ENCODE peak calls at places on chromosomes 1 and 21, in four cellular contexts. G is DND-41, D is K562, R is osteoblast. I is an unnamed sample. For H3K79me2, the result is how much of the 10 kb centered on the place peaks cover.

GRCh38 chr1:54254055-54254454 is 54.1 kb downstream of the MRPL37 start:
- DNase-seq in G (no peak), R (no peak), D (no peak), I (peak)

GRCh38 chr1:50347933-50348332 is 75.3 kb downstream of the DMRTA2 start:
- DNase-seq in G (peak), R (no peak), D (no peak), I (no peak)

GRCh38 chr1:54001620-54002019 is 16.4 kb downstream of the LDLRAD1 start:
- DNase-seq in G (no peak), R (no peak), D (no peak), I (no peak)

GRCh38 chr1:25631750-25632495 is 15.3 kb downstream of the MAN1C1 start:
- DNase-seq in D (no peak), G (no peak), R (no peak), I (no peak)

GRCh38 chr1:59926381-59927243 is at the start of gene CYP2J2:
- DNase-seq in D (no peak), G (no peak), R (peak), I (peak)

GRCh38 chr1:160095382-160096105 is 2.9 kb downstream of the IGSF8 start:
- DNase-seq in G (no peak), R (peak), D (no peak), I (no peak)

GRCh38 chr1:59072017-59072947 is 224.6 kb upstream of the FGGY start:
- DNase-seq in G (peak), R (no peak), D (no peak), I (peak)

GRCh38 chr1:21069549-21069948 is 107.1 kb downstream of the EIF4G3 start:
- DNase-seq in D (no peak), R (peak), G (no peak), I (no peak)

GRCh38 chr1:109040627-109041613 is 982 bp downstream of the WDR47 start:
- DNase-seq in G (peak), D (peak), R (peak), I (peak)

GRCh38 chr1:163361123-163361934 is 39.6 kb downstream of the NUF2 start:
- DNase-seq in D (peak), G (no peak), R (no peak), I (peak)

GRCh38 chr21:25870084-25870483 is 135.3 kb downstream of the GABPA start:
- DNase-seq in G (no peak), R (no peak), D (no peak), I (no peak)

GRCh38 chr1:46180082-46180616 is 3.9 kb upstream of the P3R3URF start:
- DNase-seq in G (no peak), R (no peak), D (peak), I (peak)

GRCh38 chr1:204190212-204191211 is 5.8 kb downstream of the KISS1 start:
- DNase-seq in D (no peak), R (peak), G (peak), I (peak)

GRCh38 chr1:163202833-163203451 is at the start of gene RGS5:
- DNase-seq in R (peak), D (no peak), G (no peak), I (no peak)

GRCh38 chr21:44418876-44419230 is 36.5 kb upstream of the LRRC3 start:
- DNase-seq in R (no peak), D (no peak), G (no peak), I (no peak)

GRCh38 chr1:198934901-198935301 is 296.1 kb downstream of the PTPRC start:
- DNase-seq in R (no peak), D (no peak), G (peak), I (peak)

GRCh38 chr1:106676021-106676420 is 380.5 kb upstream of the PRMT6 start:
- DNase-seq in D (no peak), R (no peak), G (no peak), I (peak)

GRCh38 chr1:217425528-217425927 is 205.4 kb downstream of the GPATCH2 start:
- DNase-seq in R (no peak), D (no peak), G (no peak), I (no peak)

GRCh38 chr21:37868896-37869295 is 47.4 kb downstream of the KCNJ6 start:
- DNase-seq in R (peak), D (no peak), G (no peak), I (peak)

GRCh38 chr1:6588128-6588892 is 8.5 kb downstream of the ZBTB48 start:
- DNase-seq in R (peak), D (no peak), G (no peak), I (no peak)

GRCh38 chr1:100415217-100415778 is 63.0 kb downstream of the CDC14A start:
- DNase-seq in R (no peak), D (no peak), G (no peak), I (peak)

GRCh38 chr1:99704356-99704816 is 58.5 kb downstream of the PALMD start:
- DNase-seq in D (no peak), G (no peak), R (no peak), I (no peak)

GRCh38 chr1:171754381-171754705 is 12.5 kb upstream of the VAMP4 start:
- DNase-seq in R (peak), D (peak), G (no peak), I (no peak)

GRCh38 chr1:167800241-167800640 is 78.5 kb downstream of the MPZL1 start:
- DNase-seq in G (no peak), R (peak), D (no peak), I (no peak)

GRCh38 chr1:47436979-47437517 is 796 bp upstream of the FOXD2 start:
- DNase-seq in G (no peak), D (no peak), R (peak), I (peak)

GRCh38 chr21:40852563-40852962 is 5.6 kb upstream of the DSCAM start:
- DNase-seq in D (no peak), G (no peak), R (no peak), I (no peak)

GRCh38 chr1:62188111-62188510 is 6.5 kb upstream of the L1TD1 start:
- DNase-seq in R (no peak), D (no peak), G (no peak), I (no peak)

GRCh38 chr1:24390924-24391782 is 22.4 kb downstream of the STPG1 start:
- DNase-seq in R (peak), D (peak), G (peak), I (peak)

GRCh38 chr1:234755449-234755863 is 145.5 kb upstream of the IRF2BP2 start:
- DNase-seq in D (no peak), R (peak), G (no peak), I (no peak)

GRCh38 chr1:46520063-46520911 is 30.7 kb downstream of the DMBX1 start:
- DNase-seq in R (peak), G (no peak), D (peak), I (peak)

GRCh38 chr1:115088871-115089442 is 346 bp downstream of the TSPAN2 start:
- DNase-seq in R (no peak), D (no peak), G (no peak), I (peak)

GRCh38 chr1:154478639-154479038 is 23.4 kb upstream of the TDRD10 start:
- DNase-seq in R (peak), G (no peak), D (no peak), I (peak)
- TF ChIP-seq CTCF in R (peak), G (no peak), D (no peak), I (peak)

GRCh38 chr1:8629241-8630091 is 188.0 kb downstream of the RERE start:
- DNase-seq in D (no peak), G (no peak), R (peak), I (no peak)

GRCh38 chr1:8631163-8631562 is 186.3 kb downstream of the RERE start:
- DNase-seq in R (peak), D (no peak), G (no peak), I (no peak)

GRCh38 chr1:8625480-8625879 is 192.0 kb downstream of the RERE start:
- DNase-seq in G (no peak), D (no peak), R (no peak), I (no peak)

GRCh38 chr1:8627728-8628127 is 189.7 kb downstream of the RERE start:
- DNase-seq in R (no peak), D (no peak), G (no peak), I (no peak)

DNA sequence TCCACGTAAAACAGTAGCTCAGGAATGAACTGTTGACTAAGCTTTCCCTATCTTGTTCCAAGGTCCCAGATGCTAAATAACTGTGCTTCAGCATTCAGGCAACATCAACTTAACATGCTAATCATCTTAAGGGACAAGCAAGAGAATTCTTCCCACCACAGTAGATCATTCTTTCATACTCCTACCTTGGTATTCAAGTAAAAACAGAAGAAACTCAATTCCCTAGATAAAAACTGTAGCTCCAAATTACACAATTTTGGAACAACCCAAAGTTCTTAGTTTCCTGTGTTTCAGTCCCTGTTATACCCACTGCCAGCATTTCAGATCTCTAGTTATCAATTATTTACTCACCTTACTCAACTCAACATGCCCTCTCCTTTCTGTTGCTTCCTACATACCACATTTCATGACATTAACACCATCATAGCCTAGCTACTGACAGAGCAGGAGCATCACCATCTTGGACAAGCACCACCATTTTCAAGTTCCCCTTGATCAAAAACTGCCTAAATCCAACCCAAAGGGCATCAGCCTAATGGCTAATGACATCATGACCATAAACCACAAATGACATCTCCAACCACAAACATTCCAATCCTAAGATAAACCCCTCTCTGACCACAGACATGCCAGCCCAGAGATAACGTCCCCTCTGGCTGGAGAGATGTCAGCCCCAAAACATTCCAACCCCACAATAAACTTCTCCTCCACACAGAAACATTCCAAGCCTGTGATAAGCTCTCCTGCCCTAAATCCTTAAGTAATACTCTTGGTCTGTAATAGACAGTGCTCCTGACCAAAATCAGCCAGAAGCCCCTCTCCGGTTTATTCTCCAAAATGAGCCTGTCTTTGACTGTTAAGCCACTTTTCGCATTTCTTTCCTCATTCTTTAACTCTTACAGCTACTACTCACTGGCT is 191.2 kb downstream of the RERE start:
- DNase-seq in D (peak), G (no peak), R (peak), I (peak)
- H3K79me2 ChIP-seq in D (under half), G (under half), R (under half), I (under half)

DNA sequence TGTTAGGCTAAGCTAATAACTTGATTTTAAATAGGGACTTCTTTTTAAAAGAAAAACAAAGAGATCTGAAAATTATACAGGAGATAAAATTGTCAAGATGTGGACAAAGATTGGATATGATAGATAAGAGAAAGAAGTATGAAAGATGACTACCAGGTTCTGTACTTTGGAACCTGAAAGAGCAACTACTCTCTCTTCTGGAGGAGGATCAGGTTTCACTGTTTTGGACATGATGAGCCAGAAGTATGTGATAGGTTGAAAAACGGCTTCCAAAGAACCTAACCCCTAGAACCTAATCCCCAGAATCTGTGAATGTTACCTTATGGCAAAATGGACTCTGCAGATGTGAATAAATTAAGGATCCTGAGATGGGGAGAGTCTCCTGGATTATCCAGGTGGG is 26.2 kb downstream of the RSBN1 start:
- DNase-seq in R (no peak), D (peak), G (no peak), I (peak)
- H3K4me2 ChIP-seq in R (no peak), D (no peak), G (no peak), I (peak)

DNA sequence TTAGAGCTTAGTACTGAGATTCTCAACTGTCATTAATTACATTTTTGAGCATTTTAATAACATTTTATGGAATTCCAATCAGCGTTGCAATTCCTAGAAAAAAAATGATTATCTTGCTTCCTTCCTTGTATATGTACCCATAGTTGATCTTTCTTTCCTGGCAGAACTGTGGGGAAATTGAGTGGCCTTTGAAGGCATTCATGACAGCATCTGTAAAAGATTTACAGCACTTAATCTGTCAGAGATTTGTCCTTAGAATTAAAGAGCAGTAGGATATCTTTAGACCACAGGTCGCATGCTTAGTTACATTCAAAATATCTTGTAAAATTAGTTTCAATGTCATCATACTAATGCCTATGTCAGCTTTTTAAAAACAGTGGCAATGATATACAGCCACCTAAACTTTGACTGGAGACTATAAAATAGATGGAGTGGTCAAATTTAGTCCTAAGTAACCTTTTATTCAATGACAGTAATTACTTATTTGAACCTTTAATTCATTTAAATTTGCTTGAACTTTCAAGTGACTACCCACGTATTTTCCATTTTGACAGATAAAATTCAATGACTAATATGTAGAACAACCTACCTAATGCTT is 692.0 kb downstream of the NCAM2 start:
- DNase-seq in D (no peak), R (no peak), G (no peak), I (no peak)
- TF ChIP-seq CTCF in D (no peak), R (no peak), G (no peak), I (no peak)

DNA sequence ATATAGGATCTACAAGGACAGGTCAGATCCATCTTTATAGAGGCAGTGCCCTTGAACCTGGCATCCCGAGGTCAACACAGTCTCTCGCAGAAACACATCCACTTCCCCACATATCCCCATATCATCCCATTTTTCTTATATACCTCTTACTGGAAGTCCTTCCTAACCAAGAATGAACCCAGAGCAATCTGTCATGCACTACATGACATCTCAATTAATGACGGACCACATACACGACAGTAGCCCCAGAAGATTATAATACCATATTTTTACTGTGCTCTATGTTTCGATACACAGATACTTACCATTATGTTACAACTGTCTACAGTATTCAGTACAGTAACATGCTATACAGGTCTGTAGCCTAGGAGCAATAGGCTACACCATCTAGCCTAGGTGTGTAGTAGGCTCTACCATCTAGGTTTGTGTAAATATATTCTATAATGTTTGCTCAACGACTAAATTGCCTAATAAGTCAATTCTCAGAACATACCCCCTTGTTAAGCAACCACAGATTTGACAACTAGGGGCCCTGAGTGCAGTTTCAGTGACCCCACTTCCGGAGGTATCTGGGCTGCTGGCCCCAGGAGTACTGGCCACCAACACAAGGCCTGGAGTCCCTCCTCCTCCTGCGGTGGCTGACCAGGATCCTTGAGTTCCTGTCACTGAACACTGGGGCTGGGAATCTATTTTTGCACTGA is 28.1 kb downstream of the PTPN14 start:
- DNase-seq in D (no peak), R (no peak), G (no peak), I (peak)
- H3K79me2 ChIP-seq in D (under half), R (half or more), G (under half), I (half or more)

GRCh38 chr1:89711140-89711778 is 78.3 kb downstream of the LRRC8C start:
- DNase-seq in R (no peak), D (no peak), G (no peak), I (no peak)

GRCh38 chr1:89708727-89709375 is 75.9 kb downstream of the LRRC8C start:
- DNase-seq in G (no peak), R (no peak), D (no peak), I (no peak)

GRCh38 chr1:89706700-89707012 is 73.7 kb downstream of the LRRC8C start:
- DNase-seq in R (no peak), D (no peak), G (no peak), I (no peak)

GRCh38 chr1:89712420-89712819 is 79.5 kb downstream of the LRRC8C start:
- DNase-seq in G (no peak), R (no peak), D (no peak), I (no peak)

DNA sequence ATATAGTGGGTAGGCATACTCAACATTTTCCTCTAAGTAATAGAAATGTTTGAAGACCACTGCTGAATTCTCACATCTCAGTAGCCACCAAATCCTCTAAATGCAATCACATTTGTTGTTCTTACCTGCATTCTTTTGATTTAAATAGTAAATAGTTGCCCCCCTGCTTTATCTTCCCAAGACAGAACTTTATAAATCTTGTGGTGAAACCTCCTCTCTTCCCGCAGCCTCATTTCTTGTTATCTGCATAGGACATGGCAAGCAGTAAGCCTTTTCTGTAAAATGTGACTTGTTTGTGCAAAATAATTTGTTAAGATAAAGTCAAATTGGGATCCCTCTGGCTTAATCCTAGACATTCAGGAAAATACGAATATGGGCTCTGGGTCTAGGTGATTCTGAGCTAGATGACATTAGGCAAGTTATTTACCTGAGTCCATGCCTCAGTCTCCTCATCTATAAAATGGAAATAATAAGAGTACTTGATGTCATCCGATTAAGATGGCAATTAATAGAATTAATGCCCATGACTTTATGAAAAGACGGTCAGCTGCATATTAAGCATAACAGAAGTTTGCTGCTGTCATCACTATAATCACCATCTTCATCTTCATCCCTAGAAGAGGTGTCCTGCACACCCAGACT is 77.7 kb downstream of the LRRC8C start:
- DNase-seq in D (no peak), G (no peak), R (no peak), I (no peak)
- H3K4me2 ChIP-seq in D (no peak), G (no peak), R (no peak), I (no peak)